ENCODE peak calls at places on chromosomes 7 and 10, in four cellular contexts. T, P, K and O are unnamed samples.

GRCh38 chr10:89062861-89063260 is 72.3 kb downstream of the FAS start:
- DNase-seq in K (no peak), T (no peak), P (no peak), O (no peak)

GRCh38 chr10:47440207-47440606 is 43.7 kb downstream of the ANXA8 start:
- DNase-seq in K (no peak), P (no peak), T (no peak), O (no peak)

GRCh38 chr7:53624391-53624790 is 589.0 kb downstream of the POM121L12 start:
- DNase-seq in P (no peak), K (no peak), T (no peak), O (no peak)

GRCh38 chr10:51203359-51203758 is 129.1 kb downstream of the PRKG1 start:
- DNase-seq in K (no peak), T (no peak), P (no peak), O (no peak)

GRCh38 chr10:62062752-62063512 is 161.4 kb downstream of the ARID5B start:
- DNase-seq in K (no peak), P (no peak), T (no peak), O (no peak)

GRCh38 chr7:134602921-134603394 is 43.7 kb upstream of the BPGM start:
- DNase-seq in T (no peak), P (no peak), K (no peak), O (peak; percentile 76)

GRCh38 chr10:25082276-25083204 is 66.1 kb downstream of the THNSL1 start:
- DNase-seq in P (no peak), K (no peak), T (no peak), O (peak; percentile 87)

GRCh38 chr7:16409777-16410176 is 11.6 kb downstream of the CRPPA start:
- DNase-seq in P (no peak), T (no peak), K (no peak), O (no peak)

GRCh38 chr10:22649390-22649841 is 65.0 kb downstream of the PIP4K2A start:
- DNase-seq in T (no peak), P (no peak), K (no peak), O (no peak)

GRCh38 chr7:142798451-142799438 is 28.0 kb downstream of the PRSS2 start:
- DNase-seq in P (no peak), K (no peak), T (no peak), O (no peak)

GRCh38 chr7:54878339-54878738 is 119.3 kb upstream of the SEC61G start:
- DNase-seq in K (no peak), P (no peak), T (no peak), O (no peak)

GRCh38 chr10:103667390-103667789 is 173.9 kb downstream of the NEURL1 start:
- DNase-seq in T (peak; percentile 62), K (no peak), P (no peak), O (no peak)

GRCh38 chr10:91210014-91210413 is 10.4 kb upstream of the PCGF5 start:
- DNase-seq in P (no peak), T (no peak), K (no peak), O (no peak)

GRCh38 chr7:39127058-39127457 is 149.3 kb downstream of the POU6F2 start:
- DNase-seq in P (no peak), K (no peak), T (no peak), O (no peak)

GRCh38 chr10:83680470-83680891 is 458.8 kb upstream of the GHITM start:
- DNase-seq in T (no peak), K (peak; percentile 95), P (no peak), O (no peak)

GRCh38 chr10:114684085-114684821 is 26.2 kb upstream of the ABLIM1 start:
- DNase-seq in T (no peak), K (no peak), P (peak; percentile 24), O (peak; percentile 50)

GRCh38 chr10:98285416-98285815 is 17.4 kb upstream of the LOXL4 start:
- DNase-seq in T (no peak), P (no peak), K (no peak), O (no peak)
- TF ChIP-seq NFIC in T (no peak), P (no peak), K (no peak), O (no peak)

GRCh38 chr7:7427363-7427762 is 108.3 kb downstream of the COL28A1 start:
- DNase-seq in K (no peak), T (no peak), P (no peak), O (no peak)

GRCh38 chr7:7422641-7423040 is 113.0 kb downstream of the COL28A1 start:
- DNase-seq in T (no peak), P (no peak), K (no peak), O (no peak)

GRCh38 chr7:7424151-7424873 is 111.4 kb downstream of the COL28A1 start:
- DNase-seq in K (peak; percentile 37), T (peak; percentile 21), P (peak; percentile 62), O (peak; percentile 58)

GRCh38 chr7:7426686-7427085 is 109.0 kb downstream of the COL28A1 start:
- DNase-seq in T (no peak), P (no peak), K (no peak), O (no peak)

GRCh38 chr7:7425321-7425720 is 110.4 kb downstream of the COL28A1 start:
- DNase-seq in P (no peak), K (no peak), T (no peak), O (no peak)
- TF ChIP-seq MAX in P (no peak), K (no peak), T (no peak), O (no peak)

DNA sequence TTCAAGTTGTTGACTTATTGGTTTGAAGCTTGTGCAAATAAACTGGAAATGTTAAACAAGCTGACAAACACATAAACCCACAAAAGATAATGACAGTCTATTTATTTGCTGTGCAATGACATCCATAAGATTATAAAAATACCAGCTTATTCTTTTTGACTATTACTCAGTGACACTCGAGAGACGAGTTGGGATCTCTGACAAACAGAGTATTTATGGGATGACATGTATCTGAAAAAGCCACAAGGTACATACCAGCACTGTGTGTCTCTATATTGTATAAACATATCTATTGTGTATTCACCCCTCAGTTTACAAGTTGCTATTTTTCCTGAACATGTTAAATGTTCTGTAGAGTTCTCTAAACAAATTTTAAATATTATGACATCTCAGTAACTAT is 88.9 kb downstream of the CHRM2 start:
- DNase-seq in T (no peak), K (no peak), P (no peak), O (no peak)
- TF ChIP-seq NFIC in T (no peak), K (no peak), P (no peak), O (no peak)

DNA sequence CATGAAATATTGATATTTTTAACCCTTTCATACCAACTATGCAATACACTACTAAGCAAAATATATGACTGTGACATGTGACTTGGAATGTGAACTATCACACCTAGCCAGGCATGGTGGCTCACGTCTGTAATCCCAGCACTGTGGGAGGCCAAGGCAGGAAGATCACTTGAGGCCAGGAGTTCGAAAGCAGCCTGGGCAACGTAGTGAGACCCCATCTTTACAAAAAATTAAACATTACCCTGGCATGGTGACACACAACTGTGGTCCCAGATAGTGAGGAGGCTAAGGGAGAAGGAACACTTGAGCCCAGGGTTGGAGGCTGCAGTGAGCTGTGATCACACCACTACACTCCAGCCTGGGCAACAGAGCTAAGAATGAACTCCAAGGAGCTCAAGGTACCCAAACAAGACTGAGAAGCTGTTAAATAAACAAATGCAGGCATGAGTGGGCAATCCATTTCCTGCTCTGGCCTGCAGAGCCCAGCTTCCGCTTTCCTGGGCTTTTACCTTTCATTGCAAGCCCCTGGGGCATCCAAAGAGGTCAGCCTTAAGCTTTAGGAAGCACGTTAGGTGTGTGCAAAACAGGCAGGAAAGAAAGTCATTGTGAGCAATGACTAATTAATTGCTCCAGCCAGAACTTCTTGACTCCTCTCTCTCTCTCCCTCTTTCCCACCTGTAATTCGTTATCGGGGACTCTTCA is 162.1 kb upstream of the FOXK1 start:
- DNase-seq in K (no peak), P (no peak), T (no peak), O (no peak)
- TF ChIP-seq MAX in K (no peak), P (no peak), T (no peak), O (no peak)

DNA sequence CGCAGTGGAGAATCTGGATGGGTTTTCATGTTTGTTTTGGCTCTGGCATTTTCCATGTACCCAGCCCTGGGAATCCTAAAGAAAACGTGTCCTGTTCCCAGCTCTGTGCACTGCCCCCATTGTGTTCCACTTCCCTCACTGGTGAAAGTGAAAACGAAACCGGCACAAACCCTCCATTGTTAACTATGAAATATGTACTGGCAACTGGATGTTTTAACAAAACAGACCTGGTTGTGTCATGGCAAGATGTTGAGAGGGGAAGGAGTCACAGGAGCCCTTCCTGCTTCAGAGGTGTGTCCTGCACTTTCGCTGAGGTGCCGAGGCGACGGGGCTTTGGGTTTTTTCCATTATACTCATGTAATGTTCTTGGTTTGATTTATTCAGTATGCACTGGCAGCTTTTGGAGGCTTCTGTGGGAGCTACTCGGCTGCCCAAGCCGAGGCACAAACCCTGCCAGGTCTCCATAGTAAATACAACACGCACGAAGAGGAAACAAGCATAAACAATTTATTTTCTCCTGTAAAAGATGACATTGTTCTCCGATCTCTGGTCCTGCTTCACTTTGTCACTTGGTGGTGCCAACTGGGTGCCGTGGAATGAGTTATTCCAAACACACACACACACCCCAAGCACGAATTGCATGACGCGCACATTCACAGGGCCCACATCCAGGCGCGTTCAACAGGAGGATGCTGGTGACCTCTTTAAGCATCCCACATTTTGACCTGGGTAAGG is 118.2 kb downstream of the CDK6 start:
- DNase-seq in P (no peak), K (no peak), T (no peak), O (peak; percentile 20)
- TF ChIP-seq NFIC in P (no peak), K (no peak), T (no peak), O (no peak)

DNA sequence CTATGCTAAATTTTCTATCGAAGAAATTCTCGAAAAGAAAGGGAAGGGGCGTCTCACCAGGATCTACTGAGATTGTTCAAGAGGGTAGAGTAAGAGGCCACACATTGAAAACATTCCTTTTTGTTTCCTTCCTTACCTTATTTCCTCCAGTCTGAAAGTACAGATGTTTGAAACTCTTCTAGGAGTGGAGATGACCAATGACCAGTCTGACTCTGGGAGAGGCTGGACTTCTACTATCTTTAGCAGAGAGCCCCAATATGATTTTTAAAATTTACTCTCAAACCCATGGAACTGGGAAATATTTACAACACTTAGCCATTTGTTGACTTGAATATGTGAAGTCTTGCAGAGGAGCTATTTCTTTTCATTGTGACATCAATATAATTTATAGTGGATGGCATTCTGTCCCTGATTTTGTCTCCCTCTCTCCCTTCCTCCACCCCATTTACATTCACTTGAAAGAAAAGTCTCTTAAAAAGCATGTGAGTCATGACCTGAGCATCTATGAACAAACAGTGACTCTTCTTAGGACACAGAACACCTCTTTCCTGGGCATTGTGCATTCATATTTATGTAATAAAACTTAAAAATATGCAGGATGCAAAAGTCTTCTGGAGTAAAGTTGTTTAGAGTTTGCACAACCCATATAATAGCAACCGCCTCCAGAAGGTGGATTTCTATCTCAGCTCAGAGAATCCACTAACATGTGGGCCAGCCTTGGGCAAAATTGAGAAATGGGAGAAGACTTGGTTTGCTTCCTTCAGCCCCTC is 31.2 kb upstream of the BMPER start:
- DNase-seq in P (no peak), K (no peak), T (no peak), O (no peak)
- TF ChIP-seq MAX in P (peak; percentile 18), K (no peak), T (no peak), O (no peak)